ENCODE peak calls at places on chromosomes 11 and 22, in five cellular contexts. One of them, this sample, is unnamed.

GRCh38 chr11:57240757-57241156 is 3.7 kb upstream of the APLNR start:
- DNase-seq in mucosa of descending colon: no peak
- DNase-seq in CD8-positive, alpha-beta memory T cell: no peak
- DNase-seq in Calu3: no peak
- DNase-seq in substantia nigra: no peak
- DNase-seq in this sample: no peak

GRCh38 chr22:37048133-37048532 is 3.4 kb upstream of the KCTD17 start:
- DNase-seq in substantia nigra: no peak
- DNase-seq in mucosa of descending colon: no peak
- DNase-seq in CD8-positive, alpha-beta memory T cell: no peak
- DNase-seq in Calu3: no peak
- DNase-seq in this sample: no peak

GRCh38 chr11:119478711-119479285 is 55.8 kb upstream of the THY1 start:
- DNase-seq in Calu3: no peak
- DNase-seq in CD8-positive, alpha-beta memory T cell: no peak
- DNase-seq in mucosa of descending colon: no peak
- DNase-seq in substantia nigra: no peak
- DNase-seq in this sample: no peak

GRCh38 chr11:75492181-75492820 is 33.4 kb downstream of the GDPD5 start:
- DNase-seq in Calu3: peak
- DNase-seq in CD8-positive, alpha-beta memory T cell: peak
- DNase-seq in substantia nigra: no peak
- DNase-seq in mucosa of descending colon: peak
- DNase-seq in this sample: no peak

GRCh38 chr22:39306456-39307361 is 12.7 kb downstream of the RPL3 start:
- DNase-seq in substantia nigra: no peak
- DNase-seq in mucosa of descending colon: no peak
- DNase-seq in Calu3: peak
- DNase-seq in CD8-positive, alpha-beta memory T cell: peak
- DNase-seq in this sample: no peak

GRCh38 chr11:8913961-8914660 is 3.1 kb downstream of the AKIP1 start:
- DNase-seq in mucosa of descending colon: no peak
- DNase-seq in Calu3: peak
- DNase-seq in CD8-positive, alpha-beta memory T cell: peak
- DNase-seq in substantia nigra: no peak
- DNase-seq in this sample: peak

GRCh38 chr11:134666273-134667174 is 254.5 kb upstream of the B3GAT1 start:
- DNase-seq in mucosa of descending colon: no peak
- DNase-seq in substantia nigra: no peak
- DNase-seq in CD8-positive, alpha-beta memory T cell: no peak
- DNase-seq in Calu3: no peak
- DNase-seq in this sample: no peak

GRCh38 chr22:19942886-19943664 is 1.5 kb upstream of the TXNRD2 start:
- DNase-seq in substantia nigra: no peak
- DNase-seq in mucosa of descending colon: peak
- DNase-seq in Calu3: no peak
- DNase-seq in CD8-positive, alpha-beta memory T cell: no peak
- DNase-seq in this sample: no peak

GRCh38 chr11:73367482-73368024 is 8.6 kb upstream of the RELT start:
- DNase-seq in substantia nigra: no peak
- DNase-seq in CD8-positive, alpha-beta memory T cell: no peak
- DNase-seq in mucosa of descending colon: no peak
- DNase-seq in Calu3: no peak
- DNase-seq in this sample: no peak

GRCh38 chr11:61057615-61058014 is 44.7 kb upstream of the CD5 start:
- DNase-seq in mucosa of descending colon: no peak
- DNase-seq in Calu3: no peak
- DNase-seq in CD8-positive, alpha-beta memory T cell: no peak
- DNase-seq in substantia nigra: no peak
- DNase-seq in this sample: no peak

GRCh38 chr11:1759851-1760220 is 3.9 kb downstream of the CTSD start:
- DNase-seq in Calu3: no peak
- DNase-seq in mucosa of descending colon: peak
- DNase-seq in substantia nigra: no peak
- DNase-seq in CD8-positive, alpha-beta memory T cell: no peak
- DNase-seq in this sample: no peak

GRCh38 chr22:40256501-40256900 is 78.8 kb downstream of the TNRC6B start:
- DNase-seq in CD8-positive, alpha-beta memory T cell: no peak
- DNase-seq in mucosa of descending colon: no peak
- DNase-seq in substantia nigra: no peak
- DNase-seq in Calu3: no peak
- DNase-seq in this sample: no peak

GRCh38 chr11:32722255-32722654 is 72.2 kb downstream of the CCDC73 start:
- DNase-seq in substantia nigra: no peak
- DNase-seq in CD8-positive, alpha-beta memory T cell: no peak
- DNase-seq in Calu3: no peak
- DNase-seq in mucosa of descending colon: no peak
- DNase-seq in this sample: no peak

GRCh38 chr11:76114238-76114637 is 92.1 kb downstream of the WNT11 start:
- DNase-seq in mucosa of descending colon: no peak
- DNase-seq in Calu3: no peak
- DNase-seq in CD8-positive, alpha-beta memory T cell: no peak
- DNase-seq in substantia nigra: no peak
- DNase-seq in this sample: no peak

GRCh38 chr11:10902301-10902700 is 44.4 kb upstream of the ZBED5 start:
- DNase-seq in CD8-positive, alpha-beta memory T cell: no peak
- DNase-seq in mucosa of descending colon: no peak
- DNase-seq in Calu3: no peak
- DNase-seq in substantia nigra: no peak
- DNase-seq in this sample: no peak

This sample was measured in occipital lobe.